ENCODE peak calls at places on chromosomes 2 and 18, in four cellular contexts. One of them, this sample, is unnamed.

GRCh38 chr18:58044370-58045264 is 591 bp downstream of the NEDD4L start:
- DNase-seq in activated T-cell treated with anti-CD3 and anti-CD28 coated beads for 4 hours: peak; percentile 22
- DNase-seq in MCF 10A: peak; percentile 56
- DNase-seq in stomach: peak; percentile 52
- DNase-seq in this sample: peak; percentile 18

GRCh38 chr18:70337139-70337972 is 48.5 kb downstream of the SOCS6 start:
- DNase-seq in activated T-cell treated with anti-CD3 and anti-CD28 coated beads for 4 hours: no peak
- DNase-seq in MCF 10A: peak; percentile 95
- DNase-seq in stomach: peak; percentile 33
- DNase-seq in this sample: no peak

GRCh38 chr18:78711316-78711715 is 268.3 kb upstream of the SALL3 start:
- DNase-seq in activated T-cell treated with anti-CD3 and anti-CD28 coated beads for 4 hours: no peak
- DNase-seq in MCF 10A: no peak
- DNase-seq in stomach: no peak
- DNase-seq in this sample: no peak

GRCh38 chr2:171412571-171412970 is 21.2 kb downstream of the METTL8 start:
- DNase-seq in activated T-cell treated with anti-CD3 and anti-CD28 coated beads for 4 hours: no peak
- DNase-seq in MCF 10A: no peak
- DNase-seq in stomach: no peak
- DNase-seq in this sample: no peak

GRCh38 chr2:29233428-29233827 is 118.2 kb downstream of the CLIP4 start:
- DNase-seq in activated T-cell treated with anti-CD3 and anti-CD28 coated beads for 4 hours: no peak
- DNase-seq in MCF 10A: no peak
- DNase-seq in stomach: no peak
- DNase-seq in this sample: no peak

GRCh38 chr2:46847726-46848421 is 67.7 kb downstream of the MCFD2 start:
- DNase-seq in activated T-cell treated with anti-CD3 and anti-CD28 coated beads for 4 hours: no peak
- DNase-seq in MCF 10A: peak; percentile 73
- DNase-seq in stomach: no peak
- DNase-seq in this sample: no peak

GRCh38 chr2:193428336-193428818 is 1233.6 kb upstream of the TMEFF2 start:
- DNase-seq in activated T-cell treated with anti-CD3 and anti-CD28 coated beads for 4 hours: no peak
- DNase-seq in MCF 10A: no peak
- DNase-seq in stomach: no peak
- DNase-seq in this sample: no peak

GRCh38 chr2:225041210-225041870 is 928 bp downstream of the DOCK10 start:
- DNase-seq in activated T-cell treated with anti-CD3 and anti-CD28 coated beads for 4 hours: peak; percentile 46
- DNase-seq in MCF 10A: peak; percentile 29
- DNase-seq in stomach: peak; percentile 33
- DNase-seq in this sample: peak; percentile 75

GRCh38 chr2:109032229-109032800 is 43.3 kb upstream of the EDAR start:
- DNase-seq in activated T-cell treated with anti-CD3 and anti-CD28 coated beads for 4 hours: peak; percentile 3
- DNase-seq in MCF 10A: no peak
- DNase-seq in stomach: no peak
- DNase-seq in this sample: no peak

GRCh38 chr2:7878786-7879515 is 802.9 kb upstream of the ID2 start:
- DNase-seq in activated T-cell treated with anti-CD3 and anti-CD28 coated beads for 4 hours: no peak
- DNase-seq in MCF 10A: no peak
- DNase-seq in stomach: no peak
- DNase-seq in this sample: no peak

GRCh38 chr18:57771626-57772025 is 31.5 kb downstream of the ATP8B1 start:
- DNase-seq in activated T-cell treated with anti-CD3 and anti-CD28 coated beads for 4 hours: no peak
- DNase-seq in MCF 10A: no peak
- DNase-seq in stomach: no peak
- DNase-seq in this sample: no peak

GRCh38 chr2:211413746-211414145 is 857.3 kb downstream of the CPS1 start:
- DNase-seq in activated T-cell treated with anti-CD3 and anti-CD28 coated beads for 4 hours: no peak
- DNase-seq in MCF 10A: no peak
- DNase-seq in stomach: no peak
- DNase-seq in this sample: no peak

GRCh38 chr2:121810959-121811853 is 55.8 kb downstream of the TSN start:
- DNase-seq in activated T-cell treated with anti-CD3 and anti-CD28 coated beads for 4 hours: no peak
- DNase-seq in MCF 10A: peak; percentile 74
- DNase-seq in stomach: peak; percentile 39
- DNase-seq in this sample: no peak

GRCh38 chr2:187586091-187586632 is 31.9 kb upstream of the TFPI start:
- DNase-seq in activated T-cell treated with anti-CD3 and anti-CD28 coated beads for 4 hours: no peak
- DNase-seq in MCF 10A: peak; percentile 77
- DNase-seq in stomach: no peak
- DNase-seq in this sample: no peak

This sample was measured in B cell.